ENCODE peak calls at places on chromosomes 12 and 14, in five cellular contexts. E is pancreas, M is lower leg skin, L is foreskin fibroblast, T is dorsolateral prefrontal cortex. G is an unnamed sample.

GRCh38 chr14:19947413-19948090 is 16.8 kb downstream of the OR4K1 start:
- DNase-seq in E (no peak), M (no peak), L (no peak), T (no peak), G (no peak)

GRCh38 chr12:60494249-60494648 is 898.4 kb downstream of the SLC16A7 start:
- DNase-seq in E (no peak), M (no peak), L (peak), T (no peak), G (no peak)

GRCh38 chr12:53201170-53201541 is 5.9 kb downstream of the ITGB7 start:
- DNase-seq in E (no peak), M (no peak), L (no peak), T (no peak), G (no peak)

GRCh38 chr14:56580317-56580711 is 716 bp downstream of the TMEM260 start:
- DNase-seq in E (no peak), M (no peak), L (no peak), T (no peak), G (no peak)

GRCh38 chr12:72093424-72093823 is 154.8 kb downstream of the TPH2 start:
- DNase-seq in E (no peak), M (no peak), L (no peak), T (no peak), G (no peak)

GRCh38 chr14:101151226-101151929 is 247.9 kb upstream of the RTL1 start:
- DNase-seq in E (no peak), M (no peak), L (no peak), T (no peak), G (no peak)

GRCh38 chr14:59254146-59254910 is 65.9 kb downstream of the DAAM1 start:
- DNase-seq in E (peak), M (peak), L (peak), T (no peak), G (no peak)

GRCh38 chr12:48447755-48448154 is 24.6 kb upstream of the ANP32D start:
- DNase-seq in E (no peak), M (no peak), L (no peak), T (no peak), G (no peak)

GRCh38 chr14:37550511-37550910 is 44.5 kb downstream of the FOXA1 start:
- DNase-seq in E (no peak), M (no peak), L (no peak), T (no peak), G (no peak)

GRCh38 chr12:12070674-12071661 is at the start of gene BCL2L14:
- DNase-seq in E (no peak), M (no peak), L (no peak), T (no peak), G (no peak)

GRCh38 chr12:39012870-39013269 is 107.5 kb upstream of the CPNE8 start:
- DNase-seq in E (no peak), M (no peak), L (no peak), T (no peak), G (no peak)

GRCh38 chr12:108306014-108306501 is 33.1 kb downstream of the CMKLR1 start:
- DNase-seq in E (no peak), M (peak), L (peak), T (no peak), G (no peak)

GRCh38 chr12:100579844-100580243 is 6.4 kb downstream of the GAS2L3 start:
- DNase-seq in E (no peak), M (no peak), L (no peak), T (no peak), G (no peak)

GRCh38 chr14:57352771-57353170 is 37.6 kb upstream of the NAA30 start:
- DNase-seq in E (no peak), M (no peak), L (no peak), T (no peak), G (no peak)

GRCh38 chr12:3745152-3745551 is 7.8 kb downstream of the CRACR2A start:
- DNase-seq in E (no peak), M (no peak), L (no peak), T (no peak), G (no peak)

GRCh38 chr12:78457951-78458350 is 406.6 kb upstream of the SYT1 start:
- DNase-seq in E (no peak), M (no peak), L (no peak), T (no peak), G (no peak)

GRCh38 chr12:106090586-106091411 is 48.0 kb downstream of the NUAK1 start:
- DNase-seq in E (no peak), M (no peak), L (peak), T (no peak), G (no peak)

GRCh38 chr14:24195186-24196070 is at the start of gene TM9SF1:
- DNase-seq in E (peak), M (peak), L (peak), T (peak), G (peak)

GRCh38 chr12:101852998-101853397 is 22.2 kb upstream of the GNPTAB start:
- DNase-seq in E (no peak), M (no peak), L (no peak), T (no peak), G (no peak)

GRCh38 chr12:12882288-12882687 is 9.1 kb upstream of the GPRC5A start:
- DNase-seq in E (no peak), M (no peak), L (no peak), T (no peak), G (no peak)

GRCh38 chr14:76911473-76911872 is 85.3 kb downstream of the LRRC74A start:
- DNase-seq in E (no peak), M (no peak), L (no peak), T (no peak), G (no peak)

GRCh38 chr14:88802596-88802995 is 9.8 kb upstream of the EML5 start:
- DNase-seq in E (no peak), M (no peak), L (no peak), T (no peak), G (no peak)

GRCh38 chr12:67813509-67813908 is 165.0 kb downstream of the DYRK2 start:
- DNase-seq in E (no peak), M (no peak), L (no peak), T (no peak), G (no peak)

GRCh38 chr14:101927859-101928258 is 36.5 kb upstream of the DYNC1H1 start:
- DNase-seq in E (no peak), M (peak), L (peak), T (peak), G (peak)

GRCh38 chr12:12064596-12064995 is 6.1 kb upstream of the BCL2L14 start:
- DNase-seq in E (no peak), M (no peak), L (no peak), T (no peak), G (no peak)

GRCh38 chr14:105065280-105066228 is at the start of gene GPR132:
- DNase-seq in E (no peak), M (no peak), L (no peak), T (no peak), G (no peak)

GRCh38 chr12:97800561-97800960 is 338.0 kb downstream of the RMST start:
- DNase-seq in E (no peak), M (no peak), L (no peak), T (no peak), G (no peak)

GRCh38 chr14:55454264-55455151 is 14.1 kb upstream of the TBPL2 start:
- DNase-seq in E (no peak), M (no peak), L (peak), T (no peak), G (no peak)

GRCh38 chr14:69629225-69630127 is 18.1 kb downstream of the SUSD6 start:
- DNase-seq in E (no peak), M (no peak), L (no peak), T (no peak), G (no peak)

GRCh38 chr14:92323916-92324818 is 1.2 kb downstream of the SLC24A4 start:
- DNase-seq in E (no peak), M (no peak), L (no peak), T (no peak), G (no peak)

GRCh38 chr14:92325835-92326234 is 2.9 kb downstream of the SLC24A4 start:
- DNase-seq in E (no peak), M (no peak), L (peak), T (no peak), G (no peak)

GRCh38 chr14:92323031-92323915 is at the start of gene SLC24A4:
- DNase-seq in E (no peak), M (no peak), L (peak), T (peak), G (no peak)

GRCh38 chr14:92334050-92334449 is 11.1 kb downstream of the SLC24A4 start:
- DNase-seq in E (no peak), M (no peak), L (no peak), T (no peak), G (no peak)

DNA sequence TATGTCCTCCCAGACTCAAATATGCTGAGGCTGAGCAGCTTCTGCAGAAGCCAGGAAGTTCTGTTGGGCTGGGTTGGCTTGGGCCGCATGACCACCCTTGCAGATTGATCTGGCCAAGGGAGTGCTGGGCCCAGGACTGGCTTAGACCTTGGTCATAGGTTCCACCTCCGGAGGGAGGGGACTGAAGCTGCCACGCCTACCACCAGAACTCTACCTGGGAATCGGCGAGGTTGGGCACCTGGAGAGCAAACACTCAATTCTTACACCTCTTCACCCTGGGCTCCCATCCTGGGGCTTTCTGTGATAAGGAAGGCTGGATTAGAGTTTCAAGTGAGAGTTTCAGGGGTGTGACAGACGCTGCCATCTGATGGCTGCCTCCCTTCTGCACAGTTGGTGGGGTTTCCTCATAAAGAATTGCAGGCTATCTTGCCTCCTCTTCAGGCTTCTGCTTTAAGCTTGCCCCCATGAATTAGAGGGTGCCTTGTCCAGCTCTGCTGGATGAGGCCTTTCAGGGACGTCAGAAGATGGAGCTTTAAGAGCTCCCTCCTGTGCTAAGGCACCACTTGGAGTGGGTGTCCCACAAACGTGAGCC is 5.8 kb downstream of the SLC24A4 start:
- DNase-seq in E (no peak), M (no peak), L (no peak), T (no peak), G (no peak)
- TF ChIP-seq CTCF in E (no peak), M (no peak), L (no peak), T (no peak), G (no peak)

DNA sequence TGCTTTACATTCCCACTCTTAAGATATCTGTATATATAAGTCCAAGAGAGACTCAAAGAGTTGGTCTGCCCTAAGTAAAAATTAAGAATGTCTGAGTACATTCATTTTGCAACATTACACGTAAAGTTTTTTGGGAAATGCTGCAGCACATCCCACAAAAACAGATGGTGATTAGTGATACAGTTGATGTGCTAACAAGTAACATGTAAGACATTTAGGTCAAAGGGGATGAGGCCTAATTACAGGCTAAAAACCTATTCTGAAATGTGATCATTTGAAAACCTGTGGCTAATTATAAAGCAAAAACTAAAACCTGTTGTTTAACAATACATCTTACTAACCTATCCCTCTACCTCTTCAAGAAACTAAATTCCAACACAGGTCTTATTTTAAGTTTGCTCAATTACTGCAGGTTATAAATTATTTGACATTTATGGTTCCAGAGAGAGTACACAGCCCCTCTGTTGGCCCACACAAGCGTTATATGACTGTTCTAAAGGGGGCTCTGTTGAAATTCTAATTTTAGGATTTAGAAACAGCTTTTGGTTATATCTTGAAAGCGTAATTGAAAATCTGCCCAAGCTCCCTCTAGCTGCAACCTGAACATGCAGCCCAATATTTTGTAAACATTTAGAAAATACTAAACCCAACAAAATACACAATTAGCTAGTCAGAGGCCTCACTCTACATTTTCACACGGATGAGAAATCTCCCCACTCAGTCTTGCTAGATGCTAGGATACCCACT is 42.9 kb downstream of the BRAP start:
- DNase-seq in E (no peak), M (no peak), L (no peak), T (no peak), G (no peak)
- TF ChIP-seq CTCF in E (no peak), M (no peak), L (peak), T (peak), G (no peak)

DNA sequence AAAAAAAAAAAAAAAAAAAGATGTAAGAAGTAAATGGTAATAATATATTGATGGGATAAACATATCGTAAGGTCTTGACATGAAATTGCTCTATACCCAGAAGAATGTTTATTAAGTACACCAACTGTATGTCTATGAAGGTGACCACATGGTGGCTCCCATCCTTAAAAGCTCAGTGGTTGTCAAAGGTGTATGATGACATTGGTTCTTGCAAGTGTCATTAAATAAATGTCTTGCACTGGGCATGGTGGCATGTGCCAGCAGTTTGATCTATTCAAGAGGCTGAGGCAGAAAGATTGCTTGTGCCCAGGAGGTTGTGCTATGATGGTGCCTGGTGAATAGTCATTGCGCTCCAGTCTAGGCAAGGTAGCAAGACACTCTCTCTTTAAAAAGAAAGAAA is 10.4 kb downstream of the CCT2 start:
- DNase-seq in E (no peak), M (no peak), L (no peak), T (no peak), G (no peak)
- TF ChIP-seq CTCF in E (no peak), M (no peak), L (no peak), T (no peak), G (no peak)

GRCh38 chr12:14364583-14365271 is 755 bp upstream of the ATF7IP start:
- DNase-seq in E (no peak), M (no peak), L (no peak), T (no peak), G (no peak)

GRCh38 chr12:14365294-14366210 is at the start of gene ATF7IP:
- DNase-seq in E (peak), M (peak), L (peak), T (peak), G (peak)

GRCh38 chr12:14369322-14369721 is 3.8 kb downstream of the ATF7IP start:
- DNase-seq in E (no peak), M (no peak), L (no peak), T (no peak), G (no peak)

GRCh38 chr12:14367097-14367661 is 1.7 kb downstream of the ATF7IP start:
- DNase-seq in E (no peak), M (no peak), L (no peak), T (no peak), G (no peak)

DNA sequence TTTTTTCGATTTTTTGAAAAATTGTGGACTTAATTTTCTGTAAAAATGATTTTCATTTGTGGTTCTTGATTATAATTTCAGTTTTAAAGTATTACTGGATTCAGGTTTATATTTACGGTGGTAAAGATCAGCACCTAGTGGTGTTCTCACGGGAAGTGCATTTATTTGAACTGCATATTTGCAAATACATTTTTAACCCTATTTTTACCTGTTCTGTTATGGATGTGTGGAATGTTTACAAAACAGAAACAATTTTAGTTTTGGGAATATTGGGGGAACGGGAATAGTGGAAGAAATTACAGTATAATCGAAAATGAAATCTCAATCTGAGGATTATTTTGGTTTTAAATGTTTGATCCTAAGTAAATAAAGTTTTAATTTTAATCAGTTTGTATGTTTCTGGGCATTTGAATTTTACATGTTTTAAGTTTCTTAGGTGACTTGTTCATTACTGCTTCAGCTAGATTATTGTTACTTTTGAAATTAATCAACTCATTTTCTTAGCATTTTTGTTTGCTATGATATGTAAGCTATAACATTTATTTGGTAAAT is 805 bp downstream of the ATF7IP start:
- DNase-seq in E (no peak), M (no peak), L (no peak), T (no peak), G (no peak)
- TF ChIP-seq CTCF in E (no peak), M (no peak), L (peak), T (peak), G (no peak)

GRCh38 chr14:50719911-50720759 is 52.0 kb upstream of the SAV1 start:
- DNase-seq in E (no peak), M (no peak), L (no peak), T (no peak), G (no peak)

GRCh38 chr14:50717826-50718225 is 49.7 kb upstream of the SAV1 start:
- DNase-seq in E (no peak), M (no peak), L (no peak), T (no peak), G (no peak)

GRCh38 chr14:50718949-50719348 is 50.8 kb upstream of the SAV1 start:
- DNase-seq in E (no peak), M (no peak), L (no peak), T (no peak), G (no peak)

GRCh38 chr14:50711043-50711442 is 42.9 kb upstream of the SAV1 start:
- DNase-seq in E (no peak), M (no peak), L (no peak), T (no peak), G (no peak)

DNA sequence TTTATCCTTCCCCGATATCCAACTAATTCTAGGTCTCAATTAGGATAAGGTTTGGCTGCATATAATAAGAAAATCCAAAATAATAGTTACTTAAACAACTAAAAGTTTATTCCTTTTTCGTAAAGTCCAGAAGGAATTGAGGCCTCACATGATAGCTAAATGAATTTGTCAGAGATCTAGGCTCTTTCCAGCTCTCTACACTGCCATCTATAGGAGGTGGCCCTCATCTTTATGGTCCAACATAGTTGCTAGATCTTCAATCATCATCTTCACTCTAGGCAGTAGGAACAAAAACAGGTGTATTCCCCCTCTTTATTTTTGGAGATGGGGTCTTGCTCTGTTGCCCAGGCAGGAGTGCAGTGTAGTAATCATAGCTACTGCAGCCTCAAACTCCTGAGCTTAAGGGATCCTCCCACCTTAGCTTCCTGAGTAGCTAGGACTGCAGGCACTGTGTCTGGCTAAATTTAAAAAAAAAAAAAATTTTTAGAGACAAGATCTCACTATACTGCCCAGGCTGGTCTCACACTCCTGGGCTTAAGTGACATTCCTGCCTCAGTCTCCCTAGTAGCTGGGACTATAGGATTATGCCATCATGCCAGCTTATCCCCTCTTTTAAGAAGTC is 46.5 kb upstream of the SAV1 start:
- DNase-seq in E (no peak), M (no peak), L (peak), T (no peak), G (no peak)
- TF ChIP-seq CTCF in E (peak), M (no peak), L (peak), T (peak), G (no peak)

GRCh38 chr12:75120202-75120774 is 89.4 kb downstream of the KCNC2 start:
- DNase-seq in E (no peak), M (no peak), L (no peak), T (no peak), G (no peak)
- TF ChIP-seq CTCF in E (no peak), M (no peak), L (no peak), T (no peak), G (no peak)

DNA sequence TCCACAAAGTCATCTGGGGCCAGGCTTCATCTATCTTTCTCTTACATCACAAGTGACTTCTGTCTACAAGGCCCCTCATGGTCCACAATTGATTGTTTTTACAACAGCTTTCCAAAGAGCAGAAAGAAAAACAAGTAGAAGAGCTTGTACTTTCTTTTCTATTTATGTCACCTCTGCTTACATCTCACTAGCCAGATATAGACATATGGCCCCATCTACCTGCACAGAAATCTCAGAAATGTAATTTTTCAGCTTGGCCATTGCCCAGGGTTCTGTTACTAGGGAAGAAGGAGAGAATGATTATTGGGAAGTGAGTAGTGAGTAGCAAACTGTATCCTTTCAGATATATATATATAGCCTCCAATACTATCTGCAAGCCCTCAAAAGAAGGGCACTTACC is 210.5 kb upstream of the PLEKHG7 start:
- DNase-seq in E (no peak), M (no peak), L (no peak), T (no peak), G (no peak)
- TF ChIP-seq CTCF in E (no peak), M (no peak), L (no peak), T (no peak), G (no peak)

G was measured in omental fat pad.